ENCODE peak calls at places on chromosome 1, in seven cellular contexts. I, C, V, P, B, E and D are unnamed samples.

GRCh38 chr1:219792337-219793021 is 135.9 kb downstream of the SLC30A10 start:
- DNase-seq in I (peak; percentile 70), C (peak; percentile 87), V (no peak), P (no peak), B (peak; percentile 92), E (no peak), D (no peak)

GRCh38 chr1:162951553-162952315 is 90.8 kb upstream of the CCDC190 start:
- DNase-seq in I (peak; percentile 33), C (no peak), V (no peak), P (no peak), B (peak; percentile 33), E (no peak), D (peak; percentile 57)

GRCh38 chr1:8083739-8084484 is 57.8 kb upstream of the ERRFI1 start:
- DNase-seq in I (no peak), C (no peak), V (no peak), P (peak; percentile 62), B (peak; percentile 69), E (no peak), D (no peak)

GRCh38 chr1:64186138-64186897 is 17.1 kb upstream of the UBE2U start:
- DNase-seq in I (peak; percentile 49), C (peak; percentile 82), V (no peak), P (no peak), B (peak; percentile 65), E (no peak), D (no peak)

GRCh38 chr1:20634065-20634593 is 871 bp downstream of the PINK1 start:
- DNase-seq in I (no peak), C (no peak), V (no peak), P (no peak), B (no peak), E (no peak), D (no peak)

GRCh38 chr1:145879775-145880174 is 5.9 kb downstream of the ANKRD35 start:
- DNase-seq in I (no peak), C (no peak), V (no peak), P (no peak), B (no peak), E (no peak), D (no peak)

GRCh38 chr1:210200090-210200736 is 32.4 kb upstream of the SERTAD4 start:
- DNase-seq in I (no peak), C (no peak), V (no peak), P (no peak), B (peak; percentile 18), E (no peak), D (no peak)

GRCh38 chr1:47181955-47182680 is 7.7 kb downstream of the PDZK1IP1 start:
- DNase-seq in I (no peak), C (peak; percentile 68), V (no peak), P (no peak), B (peak; percentile 65), E (no peak), D (no peak)

GRCh38 chr1:24696033-24696755 is 49.1 kb upstream of the CLIC4 start:
- DNase-seq in I (no peak), C (no peak), V (no peak), P (no peak), B (no peak), E (no peak), D (no peak)

GRCh38 chr1:233613252-233614172 is at the start of gene KCNK1:
- DNase-seq in I (peak; percentile 85), C (no peak), V (peak; percentile 91), P (peak; percentile 86), B (peak; percentile 94), E (peak; percentile 41), D (peak; percentile 57)

GRCh38 chr1:24337455-24337854 is 18.3 kb downstream of the GRHL3 start:
- DNase-seq in I (no peak), C (no peak), V (no peak), P (no peak), B (no peak), E (no peak), D (no peak)

GRCh38 chr1:226083303-226084101 is 21.0 kb downstream of the H3-3A start:
- DNase-seq in I (peak; percentile 91), C (peak; percentile 97), V (peak; percentile 97), P (peak; percentile 97), B (peak; percentile 75), E (no peak), D (peak; percentile 92)

GRCh38 chr1:89042491-89042890 is 19.8 kb upstream of the GBP3 start:
- DNase-seq in I (no peak), C (no peak), V (no peak), P (no peak), B (no peak), E (no peak), D (no peak)

GRCh38 chr1:54399765-54400164 is 6.4 kb downstream of the SSBP3 start:
- DNase-seq in I (no peak), C (no peak), V (no peak), P (no peak), B (no peak), E (no peak), D (no peak)

GRCh38 chr1:234928642-234929041 is 200.0 kb downstream of the TOMM20 start:
- DNase-seq in I (no peak), C (no peak), V (peak; percentile 16), P (peak; percentile 42), B (no peak), E (no peak), D (no peak)

GRCh38 chr1:212628056-212628455 is 19.5 kb downstream of the ATF3 start:
- DNase-seq in I (peak; percentile 60), C (no peak), V (no peak), P (peak; percentile 25), B (no peak), E (no peak), D (no peak)

GRCh38 chr1:197567442-197567841 is 207.8 kb downstream of the DENND1B start:
- DNase-seq in I (no peak), C (no peak), V (no peak), P (no peak), B (peak; percentile 7), E (no peak), D (no peak)

GRCh38 chr1:54698346-54698745 is 17.3 kb upstream of the TTC4 start:
- DNase-seq in I (no peak), C (no peak), V (no peak), P (no peak), B (no peak), E (no peak), D (no peak)

GRCh38 chr1:117809764-117810163 is 119.7 kb downstream of the GDAP2 start:
- DNase-seq in I (no peak), C (no peak), V (no peak), P (no peak), B (peak; percentile 62), E (no peak), D (no peak)

GRCh38 chr1:31027693-31028526 is 37.6 kb downstream of the PUM1 start:
- DNase-seq in I (peak; percentile 36), C (no peak), V (no peak), P (no peak), B (peak; percentile 22), E (no peak), D (peak; percentile 25)

GRCh38 chr1:43957407-43958040 is 10.8 kb downstream of the IPO13 start:
- DNase-seq in I (no peak), C (no peak), V (no peak), P (no peak), B (no peak), E (no peak), D (no peak)

GRCh38 chr1:15218287-15219279 is 28.4 kb upstream of the FHAD1 start:
- DNase-seq in I (no peak), C (no peak), V (no peak), P (no peak), B (peak; percentile 7), E (no peak), D (peak; percentile 46)

GRCh38 chr1:36238433-36238832 is 14.2 kb downstream of the THRAP3 start:
- DNase-seq in I (no peak), C (no peak), V (no peak), P (no peak), B (peak; percentile 37), E (no peak), D (no peak)

GRCh38 chr1:114901739-114902255 is 47.1 kb downstream of the SYCP1 start:
- DNase-seq in I (no peak), C (no peak), V (no peak), P (no peak), B (no peak), E (no peak), D (no peak)

GRCh38 chr1:45863117-45863670 is 59.8 kb downstream of the MAST2 start:
- DNase-seq in I (no peak), C (no peak), V (no peak), P (no peak), B (no peak), E (no peak), D (no peak)
- H3K4me3 ChIP-seq in I (no peak overlapping the region), C (no peak overlapping the region), V (no peak overlapping the region), P (no peak overlapping the region), B (no peak overlapping the region), E (no peak overlapping the region), D (no peak overlapping the region)

DNA sequence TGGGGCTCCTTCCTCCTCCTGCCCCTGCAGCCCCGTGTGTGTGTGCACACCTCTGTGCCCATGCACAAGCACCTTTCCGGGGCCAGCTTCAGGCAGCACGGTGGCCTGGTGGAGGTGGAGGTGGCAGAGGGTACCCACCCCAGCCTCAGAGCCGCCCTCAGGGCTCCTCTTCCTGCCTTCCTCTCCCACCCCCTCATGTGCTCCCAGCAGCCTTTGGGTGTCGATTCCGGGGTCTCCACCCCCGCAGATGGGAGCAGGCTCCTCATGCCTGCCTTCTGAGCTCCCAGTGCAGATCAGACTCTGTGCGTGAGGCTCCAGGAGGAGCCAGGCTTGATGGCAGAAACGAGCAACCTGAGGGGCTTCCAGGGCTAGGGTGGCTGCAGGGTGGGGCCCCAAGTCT is 29.2 kb upstream of the PLCH2 start:
- DNase-seq in I (no peak), C (no peak), V (no peak), P (no peak), B (no peak), E (no peak), D (no peak)
- H3K4me3 ChIP-seq in I (no peak overlapping the region), C (no peak overlapping the region), V (no peak overlapping the region), P (no peak overlapping the region), B (no peak overlapping the region), E (no peak overlapping the region), D (no peak overlapping the region)

DNA sequence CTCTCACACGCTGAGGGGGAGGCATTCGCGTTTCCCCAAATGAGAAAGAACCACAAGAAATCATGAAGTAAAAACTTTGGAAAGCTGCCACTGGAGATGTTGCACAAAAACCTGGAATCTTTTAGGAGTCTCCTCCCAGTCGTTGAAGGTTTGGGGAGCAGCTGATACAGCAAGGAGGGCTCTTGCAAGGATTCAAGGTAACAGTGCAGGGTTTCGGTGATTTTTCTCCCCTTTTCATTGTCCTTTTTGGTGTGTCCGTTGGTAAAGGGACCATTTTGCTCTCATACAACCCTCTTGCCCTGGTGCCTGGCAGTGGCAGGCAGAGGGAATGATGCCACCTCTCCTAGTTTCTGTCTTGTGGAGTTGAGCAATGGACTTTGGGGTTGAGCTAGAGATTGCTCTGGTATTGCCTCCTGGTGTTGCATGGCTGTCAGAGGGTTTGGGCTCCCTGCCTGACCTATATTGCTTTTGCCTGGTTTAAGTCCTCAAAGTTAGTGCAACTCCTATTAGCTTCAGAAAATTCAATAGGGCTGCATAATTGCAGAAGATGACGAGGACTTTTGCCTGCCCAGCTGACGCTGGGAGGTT is 872 bp downstream of the BRINP2 start:
- DNase-seq in I (no peak), C (no peak), V (no peak), P (no peak), B (peak; percentile 26), E (no peak), D (no peak)
- H3K4me3 ChIP-seq in I (peak overlapping the region; percentile 47), C (peak overlapping the region; percentile 54), V (no peak overlapping the region), P (no peak overlapping the region), B (no peak overlapping the region), E (peak overlapping the region; percentile 49), D (no peak overlapping the region)

DNA sequence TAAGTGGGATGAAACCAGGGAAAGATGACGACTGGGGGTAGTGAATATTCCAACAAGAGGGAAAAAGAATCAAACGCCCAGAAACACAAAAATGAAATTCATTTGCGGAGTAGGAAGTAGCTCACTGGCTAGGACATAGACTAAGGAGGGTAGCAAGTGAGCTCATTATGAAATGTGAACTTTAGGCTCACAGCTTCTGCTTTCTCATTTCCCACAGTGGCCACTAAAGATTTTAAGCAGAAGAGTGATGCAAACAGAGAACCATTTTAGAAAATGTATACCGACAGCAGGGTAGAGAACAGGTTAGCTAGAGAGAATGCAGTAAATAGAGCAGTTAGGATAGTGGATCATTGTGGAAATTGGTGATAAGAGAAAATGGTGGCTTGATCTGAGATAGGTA is 3.5 kb downstream of the CD48 start:
- DNase-seq in I (no peak), C (no peak), V (no peak), P (no peak), B (no peak), E (no peak), D (peak; percentile 72)
- H3K4me3 ChIP-seq in I (no peak overlapping the region), C (no peak overlapping the region), V (no peak overlapping the region), P (no peak overlapping the region), B (no peak overlapping the region), E (no peak overlapping the region), D (peak overlapping the region; percentile 97)